ENCODE peak calls at places on chromosome 6, in four cellular contexts. R is SK-N-SH, E is ovary, L is NCI-H524. Z is an unnamed sample.

GRCh38 chr6:149366237-149366921 is 33.7 kb upstream of the SUMO4 start:
- DNase-seq in R (no peak), E (no peak), L (no peak), Z (no peak)

GRCh38 chr6:157187182-157188093 is 135.9 kb downstream of the TMEM242 start:
- DNase-seq in R (no peak), E (no peak), L (peak; percentile 97), Z (no peak)

GRCh38 chr6:124226396-124226795 is 422.7 kb downstream of the NKAIN2 start:
- DNase-seq in R (no peak), E (no peak), L (no peak), Z (no peak)

GRCh38 chr6:104325341-104326172 is 534.2 kb downstream of the HACE1 start:
- DNase-seq in R (peak; percentile 39), E (no peak), L (peak; percentile 34), Z (peak; percentile 55)

GRCh38 chr6:135572051-135572450 is 74.5 kb upstream of the AHI1 start:
- DNase-seq in R (no peak), E (no peak), L (no peak), Z (no peak)

GRCh38 chr6:29739882-29740261 is 16.6 kb downstream of the HLA-F start:
- DNase-seq in R (no peak), E (no peak), L (no peak), Z (no peak)

GRCh38 chr6:35497571-35498406 is 910 bp upstream of the TEAD3 start:
- DNase-seq in R (peak; percentile 92), E (peak; percentile 89), L (peak; percentile 23), Z (peak; percentile 80)

GRCh38 chr6:43171284-43172126 is 436 bp downstream of the SRF start:
- DNase-seq in R (peak; percentile 93), E (peak; percentile 63), L (peak; percentile 33), Z (peak; percentile 51)

GRCh38 chr6:7974932-7975763 is 64.6 kb upstream of the TXNDC5 start:
- DNase-seq in R (peak; percentile 39), E (peak; percentile 89), L (no peak), Z (no peak)

GRCh38 chr6:54282186-54282585 is 26.1 kb upstream of the TINAG start:
- DNase-seq in R (no peak), E (no peak), L (no peak), Z (no peak)

GRCh38 chr6:31559958-31560696 is 12.0 kb upstream of the LTA start:
- DNase-seq in R (no peak), E (no peak), L (no peak), Z (no peak)

GRCh38 chr6:2221724-2222274 is 23.6 kb downstream of the GMDS start:
- DNase-seq in R (no peak), E (no peak), L (no peak), Z (no peak)

GRCh38 chr6:85470023-85470410 is 20.1 kb downstream of the NT5E start:
- DNase-seq in R (no peak), E (no peak), L (no peak), Z (no peak)

GRCh38 chr6:130632288-130632687 is 194.9 kb upstream of the SMLR1 start:
- DNase-seq in R (no peak), E (no peak), L (no peak), Z (no peak)

GRCh38 chr6:13006578-13007300 is 290.2 kb downstream of the PHACTR1 start:
- DNase-seq in R (no peak), E (no peak), L (no peak), Z (no peak)

GRCh38 chr6:121849477-121849876 is 414.0 kb downstream of the GJA1 start:
- DNase-seq in R (peak; percentile 59), E (peak; percentile 40), L (peak; percentile 82), Z (peak; percentile 72)

GRCh38 chr6:35810831-35811698 is 5.9 kb downstream of the LHFPL5 start:
- DNase-seq in R (no peak), E (no peak), L (peak; percentile 26), Z (no peak)

GRCh38 chr6:165746331-165746730 is 83.3 kb upstream of the PDE10A start:
- DNase-seq in R (no peak), E (no peak), L (no peak), Z (no peak)

GRCh38 chr6:91626935-91627334 is 1040.1 kb upstream of the MAP3K7 start:
- DNase-seq in R (no peak), E (no peak), L (no peak), Z (no peak)

GRCh38 chr6:45500924-45501816 is 123.4 kb upstream of the SUPT3H start:
- DNase-seq in R (peak; percentile 14), E (no peak), L (no peak), Z (no peak)

GRCh38 chr6:91340998-91341397 is 754.1 kb upstream of the MAP3K7 start:
- DNase-seq in R (no peak), E (no peak), L (no peak), Z (no peak)

GRCh38 chr6:81568973-81569372 is 183.5 kb downstream of the TENT5A start:
- DNase-seq in R (no peak), E (no peak), L (no peak), Z (no peak)

GRCh38 chr6:11350294-11350693 is 117.8 kb upstream of the NEDD9 start:
- DNase-seq in R (no peak), E (no peak), L (no peak), Z (no peak)

GRCh38 chr6:105688573-105688972 is 285.7 kb upstream of the PREP start:
- DNase-seq in R (no peak), E (no peak), L (no peak), Z (no peak)

GRCh38 chr6:153069897-153070296 is 61.2 kb downstream of the RGS17 start:
- DNase-seq in R (no peak), E (no peak), L (no peak), Z (no peak)

GRCh38 chr6:109033655-109034054 is 61.0 kb downstream of the SESN1 start:
- DNase-seq in R (peak; percentile 55), E (no peak), L (no peak), Z (no peak)

GRCh38 chr6:15462717-15463525 is 199.9 kb downstream of the DTNBP1 start:
- DNase-seq in R (peak; percentile 33), E (no peak), L (no peak), Z (no peak)

GRCh38 chr6:53702316-53702715 is 36.8 kb upstream of the KLHL31 start:
- DNase-seq in R (no peak), E (no peak), L (peak; percentile 48), Z (no peak)

GRCh38 chr6:35386989-35387388 is 44.6 kb downstream of the PPARD start:
- DNase-seq in R (no peak), E (no peak), L (no peak), Z (no peak)

GRCh38 chr6:4319992-4320683 is 184.8 kb upstream of the ECI2 start:
- DNase-seq in R (no peak), E (no peak), L (peak; percentile 94), Z (peak; percentile 3)

GRCh38 chr6:127302728-127303675 is 36.3 kb downstream of the RNF146 start:
- DNase-seq in R (peak; percentile 31), E (no peak), L (peak; percentile 60), Z (peak; percentile 42)

GRCh38 chr6:165181951-165182414 is 127.4 kb downstream of the C6orf118 start:
- DNase-seq in R (no peak), E (no peak), L (no peak), Z (no peak)

GRCh38 chr6:36621371-36621855 is 27.3 kb downstream of the SRSF3 start:
- DNase-seq in R (no peak), E (no peak), L (no peak), Z (no peak)

GRCh38 chr6:83966539-83966938 is 67.0 kb upstream of the MRAP2 start:
- DNase-seq in R (no peak), E (no peak), L (no peak), Z (no peak)

GRCh38 chr6:88086792-88087191 is 39.2 kb downstream of the SPACA1 start:
- DNase-seq in R (no peak), E (no peak), L (no peak), Z (no peak)

GRCh38 chr6:34455831-34456230 is 10.0 kb upstream of the PACSIN1 start:
- DNase-seq in R (no peak), E (no peak), L (peak; percentile 24), Z (no peak)

GRCh38 chr6:128039542-128039941 is 138.7 kb upstream of the THEMIS start:
- DNase-seq in R (no peak), E (no peak), L (no peak), Z (no peak)

GRCh38 chr6:26097268-26097875 is 10.1 kb downstream of the HFE start:
- DNase-seq in R (peak; percentile 65), E (peak; percentile 58), L (peak; percentile 53), Z (peak; percentile 70)

GRCh38 chr6:118735320-118735719 is 83.9 kb upstream of the CEP85L start:
- DNase-seq in R (peak; percentile 54), E (no peak), L (peak; percentile 24), Z (no peak)

Z was measured in D341Med.